ENCODE peak calls at places on chromosomes 2 and 18, in five cellular contexts. O is hippocampal formation; Y is HCEC 1CT; W is stimulated activated CD4-positive, alpha-beta T cell treated with anti-CD3 and anti-CD28 coated beads, Interleukin-12 subunit alpha, Interleukin-12 subunit beta, amount 100 ng/mL, for 4 hours; F is foreskin keratinocyte. X is an unnamed sample.

GRCh38 chr2:64534363-64534762 is 10.2 kb downstream of the AFTPH start:
- DNase-seq in Y (no peak), W (no peak), F (no peak), O (no peak), X (no peak)

GRCh38 chr2:63301481-63301880 is 250.9 kb downstream of the OTX1 start:
- DNase-seq in O (no peak), Y (no peak), F (no peak), W (no peak), X (no peak)

GRCh38 chr18:65983750-65984149 is 232.9 kb downstream of the CDH7 start:
- DNase-seq in F (no peak), O (no peak), Y (no peak), W (no peak), X (no peak)

GRCh38 chr2:38076250-38076709 is 329 bp upstream of the CYP1B1 start:
- DNase-seq in O (peak), F (no peak), Y (peak), W (peak), X (peak)

GRCh38 chr2:120761911-120762310 is 26.2 kb downstream of the GLI2 start:
- DNase-seq in Y (no peak), W (no peak), O (no peak), F (no peak), X (no peak)

GRCh38 chr18:80074183-80074582 is 34.9 kb upstream of the ADNP2 start:
- DNase-seq in F (no peak), O (no peak), W (no peak), Y (no peak), X (no peak)

GRCh38 chr2:84427235-84428138 is 31.6 kb downstream of the SUCLG1 start:
- DNase-seq in Y (peak), O (no peak), F (no peak), W (no peak), X (no peak)

GRCh38 chr2:159906315-159906714 is 108.3 kb upstream of the CD302 start:
- DNase-seq in O (no peak), W (no peak), F (no peak), Y (no peak), X (no peak)

GRCh38 chr2:155846249-155846648 is 486.3 kb downstream of the NR4A2 start:
- DNase-seq in O (no peak), Y (no peak), F (peak), W (no peak), X (no peak)

GRCh38 chr18:33573193-33573592 is 4.8 kb upstream of the ASXL3 start:
- DNase-seq in W (no peak), O (no peak), Y (no peak), F (no peak), X (no peak)

GRCh38 chr18:23307567-23308295 is 145.4 kb upstream of the RIOK3 start:
- DNase-seq in O (no peak), F (no peak), W (no peak), Y (peak), X (no peak)

GRCh38 chr2:102063948-102064678 is 72.4 kb downstream of the IL1R2 start:
- DNase-seq in F (peak), W (peak), Y (peak), O (peak), X (peak)

GRCh38 chr2:146853741-146854444 is 990.9 kb upstream of the ACVR2A start:
- DNase-seq in W (no peak), F (peak), O (no peak), Y (peak), X (no peak)

GRCh38 chr2:79887747-79888374 is 375.0 kb downstream of the CTNNA2 start:
- DNase-seq in W (no peak), Y (peak), F (peak), O (peak), X (no peak)

X was measured in HL-60.